ENCODE peak calls at places on chromosomes 13 and 19, in six cellular contexts. One of them, this sample, is unnamed.

GRCh38 chr13:48906200-48906599 is 69.5 kb upstream of the FNDC3A start:
- DNase-seq in sigmoid colon: no peak
- DNase-seq in epithelial cell of esophagus: no peak
- DNase-seq in astrocyte of the spinal cord: no peak
- DNase-seq in colonic mucosa: no peak
- DNase-seq in choroid plexus epithelial cell: no peak
- DNase-seq in this sample: no peak

GRCh38 chr13:113904411-113904810 is 40.5 kb upstream of the GAS6 start:
- DNase-seq in colonic mucosa: peak
- DNase-seq in choroid plexus epithelial cell: peak
- DNase-seq in sigmoid colon: no peak
- DNase-seq in epithelial cell of esophagus: peak
- DNase-seq in astrocyte of the spinal cord: no peak
- DNase-seq in this sample: peak

GRCh38 chr19:46489445-46490272 is 6.0 kb downstream of the PNMA8B start:
- DNase-seq in astrocyte of the spinal cord: peak
- DNase-seq in sigmoid colon: peak
- DNase-seq in choroid plexus epithelial cell: peak
- DNase-seq in epithelial cell of esophagus: peak
- DNase-seq in colonic mucosa: no peak
- DNase-seq in this sample: no peak

GRCh38 chr19:50520822-50521465 is 7.2 kb upstream of the ASPDH start:
- DNase-seq in astrocyte of the spinal cord: no peak
- DNase-seq in colonic mucosa: no peak
- DNase-seq in epithelial cell of esophagus: no peak
- DNase-seq in sigmoid colon: no peak
- DNase-seq in choroid plexus epithelial cell: no peak
- DNase-seq in this sample: no peak

GRCh38 chr19:16385296-16385695 is 60.7 kb downstream of the KLF2 start:
- DNase-seq in astrocyte of the spinal cord: no peak
- DNase-seq in epithelial cell of esophagus: no peak
- DNase-seq in sigmoid colon: peak
- DNase-seq in colonic mucosa: no peak
- DNase-seq in choroid plexus epithelial cell: no peak
- DNase-seq in this sample: no peak

GRCh38 chr13:113534236-113534860 is 43.8 kb upstream of the DCUN1D2 start:
- DNase-seq in sigmoid colon: peak
- DNase-seq in colonic mucosa: no peak
- DNase-seq in choroid plexus epithelial cell: no peak
- DNase-seq in astrocyte of the spinal cord: no peak
- DNase-seq in epithelial cell of esophagus: peak
- DNase-seq in this sample: no peak

GRCh38 chr19:17848598-17849292 is 963 bp upstream of the JAK3 start:
- DNase-seq in colonic mucosa: no peak
- DNase-seq in astrocyte of the spinal cord: no peak
- DNase-seq in epithelial cell of esophagus: no peak
- DNase-seq in choroid plexus epithelial cell: no peak
- DNase-seq in sigmoid colon: no peak
- DNase-seq in this sample: peak

GRCh38 chr13:82847595-82847994 is 1034.7 kb downstream of the SLITRK1 start:
- DNase-seq in colonic mucosa: no peak
- DNase-seq in sigmoid colon: no peak
- DNase-seq in epithelial cell of esophagus: peak
- DNase-seq in choroid plexus epithelial cell: peak
- DNase-seq in astrocyte of the spinal cord: no peak
- DNase-seq in this sample: peak

GRCh38 chr13:38463047-38463446 is 113.4 kb downstream of the UFM1 start:
- DNase-seq in sigmoid colon: no peak
- DNase-seq in epithelial cell of esophagus: no peak
- DNase-seq in colonic mucosa: no peak
- DNase-seq in astrocyte of the spinal cord: no peak
- DNase-seq in choroid plexus epithelial cell: no peak
- DNase-seq in this sample: no peak

GRCh38 chr13:97266328-97266727 is 44.2 kb downstream of the MBNL2 start:
- DNase-seq in astrocyte of the spinal cord: no peak
- DNase-seq in epithelial cell of esophagus: no peak
- DNase-seq in choroid plexus epithelial cell: no peak
- DNase-seq in colonic mucosa: no peak
- DNase-seq in sigmoid colon: no peak
- DNase-seq in this sample: no peak

GRCh38 chr13:51590966-51591627 is 6.8 kb downstream of the WDFY2 start:
- DNase-seq in astrocyte of the spinal cord: peak
- DNase-seq in sigmoid colon: no peak
- DNase-seq in choroid plexus epithelial cell: peak
- DNase-seq in colonic mucosa: no peak
- DNase-seq in epithelial cell of esophagus: peak
- DNase-seq in this sample: peak

GRCh38 chr19:19514215-19514633 is 1.1 kb downstream of the TSSK6 start:
- DNase-seq in choroid plexus epithelial cell: peak
- DNase-seq in astrocyte of the spinal cord: peak
- DNase-seq in colonic mucosa: peak
- DNase-seq in epithelial cell of esophagus: no peak
- DNase-seq in sigmoid colon: peak
- DNase-seq in this sample: no peak

GRCh38 chr19:27774337-27774736 is 1438.6 kb downstream of the UQCRFS1 start:
- DNase-seq in choroid plexus epithelial cell: peak
- DNase-seq in sigmoid colon: no peak
- DNase-seq in astrocyte of the spinal cord: no peak
- DNase-seq in colonic mucosa: no peak
- DNase-seq in epithelial cell of esophagus: no peak
- DNase-seq in this sample: no peak

GRCh38 chr19:20038358-20039202 is 725 bp downstream of the ZNF682 start:
- DNase-seq in choroid plexus epithelial cell: peak
- DNase-seq in sigmoid colon: no peak
- DNase-seq in epithelial cell of esophagus: peak
- DNase-seq in astrocyte of the spinal cord: no peak
- DNase-seq in colonic mucosa: no peak
- DNase-seq in this sample: no peak

GRCh38 chr19:38068851-38069250 is 155.2 kb downstream of the DPF1 start:
- DNase-seq in colonic mucosa: no peak
- DNase-seq in choroid plexus epithelial cell: no peak
- DNase-seq in epithelial cell of esophagus: no peak
- DNase-seq in sigmoid colon: no peak
- DNase-seq in astrocyte of the spinal cord: no peak
- DNase-seq in this sample: no peak

GRCh38 chr19:10921199-10921879 is 7.1 kb downstream of the YIPF2 start:
- DNase-seq in choroid plexus epithelial cell: no peak
- DNase-seq in astrocyte of the spinal cord: no peak
- DNase-seq in epithelial cell of esophagus: no peak
- DNase-seq in colonic mucosa: no peak
- DNase-seq in sigmoid colon: no peak
- DNase-seq in this sample: no peak

GRCh38 chr19:6187374-6187773 is 51.9 kb downstream of the ACSBG2 start:
- DNase-seq in epithelial cell of esophagus: no peak
- DNase-seq in colonic mucosa: no peak
- DNase-seq in choroid plexus epithelial cell: no peak
- DNase-seq in sigmoid colon: no peak
- DNase-seq in astrocyte of the spinal cord: no peak
- DNase-seq in this sample: no peak

GRCh38 chr13:99056381-99057014 is 78.6 kb upstream of the DOCK9 start:
- DNase-seq in epithelial cell of esophagus: peak
- DNase-seq in astrocyte of the spinal cord: no peak
- DNase-seq in sigmoid colon: peak
- DNase-seq in colonic mucosa: no peak
- DNase-seq in choroid plexus epithelial cell: no peak
- DNase-seq in this sample: peak

GRCh38 chr19:6587093-6587820 is 3.7 kb downstream of the CD70 start:
- DNase-seq in sigmoid colon: no peak
- DNase-seq in colonic mucosa: no peak
- DNase-seq in astrocyte of the spinal cord: no peak
- DNase-seq in epithelial cell of esophagus: no peak
- DNase-seq in choroid plexus epithelial cell: no peak
- DNase-seq in this sample: no peak

GRCh38 chr13:42396501-42396900 is 124.5 kb downstream of the AKAP11 start:
- DNase-seq in choroid plexus epithelial cell: no peak
- DNase-seq in epithelial cell of esophagus: no peak
- DNase-seq in astrocyte of the spinal cord: no peak
- DNase-seq in sigmoid colon: no peak
- DNase-seq in colonic mucosa: no peak
- DNase-seq in this sample: no peak

GRCh38 chr19:39677931-39678889 is 22.5 kb downstream of the LGALS16 start:
- DNase-seq in astrocyte of the spinal cord: no peak
- DNase-seq in colonic mucosa: no peak
- DNase-seq in choroid plexus epithelial cell: peak
- DNase-seq in epithelial cell of esophagus: no peak
- DNase-seq in sigmoid colon: no peak
- DNase-seq in this sample: peak

GRCh38 chr13:61146158-61146557 is 269.5 kb downstream of the PCDH20 start:
- DNase-seq in choroid plexus epithelial cell: no peak
- DNase-seq in colonic mucosa: no peak
- DNase-seq in sigmoid colon: no peak
- DNase-seq in astrocyte of the spinal cord: no peak
- DNase-seq in epithelial cell of esophagus: no peak
- DNase-seq in this sample: no peak

GRCh38 chr19:2032296-2032941 is 16.9 kb upstream of the BTBD2 start:
- DNase-seq in epithelial cell of esophagus: peak
- DNase-seq in sigmoid colon: peak
- DNase-seq in astrocyte of the spinal cord: peak
- DNase-seq in colonic mucosa: peak
- DNase-seq in choroid plexus epithelial cell: peak
- DNase-seq in this sample: peak

GRCh38 chr13:26534036-26534726 is 23.3 kb upstream of the WASF3 start:
- DNase-seq in astrocyte of the spinal cord: no peak
- DNase-seq in sigmoid colon: no peak
- DNase-seq in choroid plexus epithelial cell: no peak
- DNase-seq in epithelial cell of esophagus: no peak
- DNase-seq in colonic mucosa: no peak
- DNase-seq in this sample: no peak

GRCh38 chr19:47111081-47111589 is 2.4 kb downstream of the ZC3H4 start:
- DNase-seq in astrocyte of the spinal cord: no peak
- DNase-seq in epithelial cell of esophagus: no peak
- DNase-seq in sigmoid colon: peak
- DNase-seq in colonic mucosa: peak
- DNase-seq in choroid plexus epithelial cell: peak
- DNase-seq in this sample: no peak

GRCh38 chr19:38837656-38838121 is 6.1 kb upstream of the ECH1 start:
- DNase-seq in colonic mucosa: no peak
- DNase-seq in epithelial cell of esophagus: peak
- DNase-seq in sigmoid colon: no peak
- DNase-seq in choroid plexus epithelial cell: no peak
- DNase-seq in astrocyte of the spinal cord: no peak
- DNase-seq in this sample: no peak

GRCh38 chr13:53490732-53491131 is 462.1 kb downstream of the OLFM4 start:
- DNase-seq in colonic mucosa: no peak
- DNase-seq in epithelial cell of esophagus: no peak
- DNase-seq in sigmoid colon: no peak
- DNase-seq in choroid plexus epithelial cell: no peak
- DNase-seq in astrocyte of the spinal cord: no peak
- DNase-seq in this sample: no peak

GRCh38 chr19:3185482-3186376 is at the start of gene NCLN:
- DNase-seq in choroid plexus epithelial cell: peak
- DNase-seq in colonic mucosa: peak
- DNase-seq in sigmoid colon: peak
- DNase-seq in epithelial cell of esophagus: peak
- DNase-seq in astrocyte of the spinal cord: peak
- DNase-seq in this sample: peak
- TF ChIP-seq CTCF in choroid plexus epithelial cell: no peak
- TF ChIP-seq CTCF in colonic mucosa: no peak
- TF ChIP-seq CTCF in sigmoid colon: no peak
- TF ChIP-seq CTCF in epithelial cell of esophagus: no peak
- TF ChIP-seq CTCF in astrocyte of the spinal cord: no peak
- TF ChIP-seq CTCF in this sample: no peak

GRCh38 chr13:21501709-21502108 is 42.6 kb upstream of the ZDHHC20 start:
- DNase-seq in epithelial cell of esophagus: no peak
- DNase-seq in astrocyte of the spinal cord: no peak
- DNase-seq in choroid plexus epithelial cell: no peak
- DNase-seq in sigmoid colon: no peak
- DNase-seq in colonic mucosa: no peak
- DNase-seq in this sample: no peak
- TF ChIP-seq CTCF in epithelial cell of esophagus: peak
- TF ChIP-seq CTCF in astrocyte of the spinal cord: peak
- TF ChIP-seq CTCF in choroid plexus epithelial cell: peak
- TF ChIP-seq CTCF in sigmoid colon: no peak
- TF ChIP-seq CTCF in colonic mucosa: no peak
- TF ChIP-seq CTCF in this sample: no peak

DNA sequence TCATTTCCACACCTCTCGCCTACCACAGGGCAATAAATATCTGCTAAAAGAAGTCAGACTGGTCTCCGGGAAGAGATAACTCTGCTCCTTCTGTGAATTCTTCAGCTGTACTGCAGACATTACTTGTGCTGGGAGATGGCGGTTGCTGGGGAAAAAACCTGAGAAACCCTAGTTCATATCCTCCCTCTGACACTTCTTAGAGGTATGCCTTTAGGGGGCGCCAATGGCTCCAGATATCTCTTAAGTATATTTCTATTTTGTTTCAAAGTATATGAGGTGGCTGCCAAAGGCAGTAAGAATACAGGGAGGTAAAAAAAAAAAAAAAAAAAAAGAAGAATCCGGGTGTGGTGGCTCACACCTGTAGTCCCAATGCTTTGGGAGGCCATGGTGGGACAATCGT is 175.2 kb downstream of the PAN3 start:
- DNase-seq in sigmoid colon: no peak
- DNase-seq in astrocyte of the spinal cord: no peak
- DNase-seq in colonic mucosa: no peak
- DNase-seq in choroid plexus epithelial cell: peak
- DNase-seq in epithelial cell of esophagus: peak
- DNase-seq in this sample: no peak
- TF ChIP-seq CTCF in sigmoid colon: no peak
- TF ChIP-seq CTCF in astrocyte of the spinal cord: peak
- TF ChIP-seq CTCF in colonic mucosa: no peak
- TF ChIP-seq CTCF in choroid plexus epithelial cell: peak
- TF ChIP-seq CTCF in epithelial cell of esophagus: peak
- TF ChIP-seq CTCF in this sample: no peak

GRCh38 chr19:12139885-12140544 is at the start of gene ZNF20:
- DNase-seq in epithelial cell of esophagus: peak
- DNase-seq in choroid plexus epithelial cell: peak
- DNase-seq in sigmoid colon: peak
- DNase-seq in colonic mucosa: peak
- DNase-seq in astrocyte of the spinal cord: peak
- DNase-seq in this sample: peak

GRCh38 chr19:12139309-12139708 is 841 bp downstream of the ZNF20 start:
- DNase-seq in epithelial cell of esophagus: no peak
- DNase-seq in astrocyte of the spinal cord: peak
- DNase-seq in sigmoid colon: no peak
- DNase-seq in colonic mucosa: no peak
- DNase-seq in choroid plexus epithelial cell: peak
- DNase-seq in this sample: no peak

GRCh38 chr19:12137541-12137940 is 2.6 kb downstream of the ZNF20 start:
- DNase-seq in sigmoid colon: no peak
- DNase-seq in colonic mucosa: no peak
- DNase-seq in astrocyte of the spinal cord: no peak
- DNase-seq in choroid plexus epithelial cell: peak
- DNase-seq in epithelial cell of esophagus: no peak
- DNase-seq in this sample: no peak

GRCh38 chr19:12140545-12141404 is 625 bp upstream of the ZNF20 start:
- DNase-seq in epithelial cell of esophagus: peak
- DNase-seq in choroid plexus epithelial cell: peak
- DNase-seq in sigmoid colon: peak
- DNase-seq in colonic mucosa: peak
- DNase-seq in astrocyte of the spinal cord: peak
- DNase-seq in this sample: peak

DNA sequence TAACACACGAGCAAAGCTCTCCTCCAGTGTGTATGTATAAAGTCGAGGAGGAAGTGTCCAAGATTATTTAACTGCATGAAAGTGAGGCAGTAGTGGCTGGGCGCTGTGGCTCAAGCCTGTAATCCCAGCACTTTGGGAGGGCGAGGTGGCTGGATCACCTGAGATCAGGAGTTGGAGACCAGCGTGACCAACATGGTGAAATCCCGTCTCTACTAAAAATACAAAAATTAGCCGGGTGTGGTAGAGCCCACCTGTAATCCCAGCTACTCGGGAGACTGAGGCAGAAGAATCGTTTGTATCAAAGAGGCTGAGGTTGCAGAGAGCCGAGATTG is 1.2 kb upstream of the ZNF20 start:
- DNase-seq in astrocyte of the spinal cord: no peak
- DNase-seq in epithelial cell of esophagus: no peak
- DNase-seq in choroid plexus epithelial cell: no peak
- DNase-seq in colonic mucosa: no peak
- DNase-seq in sigmoid colon: no peak
- DNase-seq in this sample: no peak
- TF ChIP-seq CTCF in astrocyte of the spinal cord: no peak
- TF ChIP-seq CTCF in epithelial cell of esophagus: no peak
- TF ChIP-seq CTCF in choroid plexus epithelial cell: no peak
- TF ChIP-seq CTCF in colonic mucosa: no peak
- TF ChIP-seq CTCF in sigmoid colon: no peak
- TF ChIP-seq CTCF in this sample: no peak

This sample was measured in MCF 10A.